ENCODE peak calls at places on chromosomes 2 and 18, in five cellular contexts. One of them, this sample, is unnamed.

GRCh38 chr2:101478561-101479001 is 3.7 kb upstream of the RFX8 start:
- DNase-seq in AG04450: no peak
- DNase-seq in DMS 273 treated with DMSO at 0.1 percent for 48 hours: no peak
- DNase-seq in HCEC 1CT: no peak
- DNase-seq in T-helper 1 cell: no peak
- DNase-seq in this sample: peak

GRCh38 chr2:45986509-45986908 is 310.7 kb upstream of the EPAS1 start:
- DNase-seq in AG04450: no peak
- DNase-seq in DMS 273 treated with DMSO at 0.1 percent for 48 hours: no peak
- DNase-seq in HCEC 1CT: no peak
- DNase-seq in T-helper 1 cell: no peak
- DNase-seq in this sample: no peak

GRCh38 chr2:40220177-40220925 is 231.5 kb downstream of the SLC8A1 start:
- DNase-seq in AG04450: no peak
- DNase-seq in DMS 273 treated with DMSO at 0.1 percent for 48 hours: no peak
- DNase-seq in HCEC 1CT: peak
- DNase-seq in T-helper 1 cell: no peak
- DNase-seq in this sample: peak

GRCh38 chr2:100898035-100898689 is 78.2 kb downstream of the NPAS2 start:
- DNase-seq in AG04450: no peak
- DNase-seq in DMS 273 treated with DMSO at 0.1 percent for 48 hours: no peak
- DNase-seq in HCEC 1CT: no peak
- DNase-seq in T-helper 1 cell: no peak
- DNase-seq in this sample: no peak

GRCh38 chr18:10232062-10232461 is 222.4 kb upstream of the APCDD1 start:
- DNase-seq in AG04450: no peak
- DNase-seq in DMS 273 treated with DMSO at 0.1 percent for 48 hours: no peak
- DNase-seq in HCEC 1CT: no peak
- DNase-seq in T-helper 1 cell: no peak
- DNase-seq in this sample: no peak

GRCh38 chr2:86235196-86235980 is 36.1 kb downstream of the MRPL35 start:
- DNase-seq in AG04450: no peak
- DNase-seq in DMS 273 treated with DMSO at 0.1 percent for 48 hours: no peak
- DNase-seq in HCEC 1CT: no peak
- DNase-seq in T-helper 1 cell: no peak
- DNase-seq in this sample: no peak

GRCh38 chr2:178309541-178309940 is 115.2 kb downstream of the OSBPL6 start:
- DNase-seq in AG04450: no peak
- DNase-seq in DMS 273 treated with DMSO at 0.1 percent for 48 hours: no peak
- DNase-seq in HCEC 1CT: peak
- DNase-seq in T-helper 1 cell: no peak
- DNase-seq in this sample: peak

GRCh38 chr2:64447317-64448060 is 6.5 kb upstream of the LGALSL start:
- DNase-seq in AG04450: no peak
- DNase-seq in DMS 273 treated with DMSO at 0.1 percent for 48 hours: no peak
- DNase-seq in HCEC 1CT: peak
- DNase-seq in T-helper 1 cell: no peak
- DNase-seq in this sample: no peak

GRCh38 chr2:181407171-181407570 is 50.0 kb upstream of the ITGA4 start:
- DNase-seq in AG04450: no peak
- DNase-seq in DMS 273 treated with DMSO at 0.1 percent for 48 hours: no peak
- DNase-seq in HCEC 1CT: no peak
- DNase-seq in T-helper 1 cell: no peak
- DNase-seq in this sample: no peak

GRCh38 chr18:45765740-45766139 is 41.8 kb downstream of the SLC14A1 start:
- DNase-seq in AG04450: no peak
- DNase-seq in DMS 273 treated with DMSO at 0.1 percent for 48 hours: no peak
- DNase-seq in HCEC 1CT: no peak
- DNase-seq in T-helper 1 cell: no peak
- DNase-seq in this sample: no peak

GRCh38 chr2:215465246-215465645 is 29.4 kb upstream of the FN1 start:
- DNase-seq in AG04450: no peak
- DNase-seq in DMS 273 treated with DMSO at 0.1 percent for 48 hours: no peak
- DNase-seq in HCEC 1CT: no peak
- DNase-seq in T-helper 1 cell: no peak
- DNase-seq in this sample: peak

This sample was measured in IMR-90.